ENCODE peak calls at places on chromosomes 4 and X, in six cellular contexts. R is CD8-positive, alpha-beta T cell; T is H1; N is endothelial cell; X is upper lobe of left lung; K is PC-3. B is an unnamed sample.

GRCh38 chr4:7784131-7784870 is 155.4 kb downstream of the AFAP1 start:
- DNase-seq in R (no peak), K (no peak), T (no peak), N (no peak), X (no peak), B (no peak)

GRCh38 chr4:127856485-127857447 is 23.9 kb upstream of the PLK4 start:
- DNase-seq in T (no peak), R (no peak), N (no peak), K (peak; percentile 56), X (no peak), B (no peak)

GRCh38 chr4:182770259-182770968 is 146.8 kb downstream of the DCTD start:
- DNase-seq in X (peak; percentile 69), T (no peak), N (no peak), K (no peak), R (no peak), B (no peak)

GRCh38 chrX:23845316-23845932 is 62.3 kb downstream of the APOO start:
- DNase-seq in X (no peak), N (no peak), T (no peak), R (no peak), K (no peak), B (no peak)

GRCh38 chr4:7399433-7400234 is 35.1 kb downstream of the PSAPL1 start:
- DNase-seq in K (no peak), X (no peak), R (peak; percentile 2), T (no peak), N (no peak), B (no peak)

GRCh38 chr4:183618681-183619080 is 40.3 kb downstream of the RWDD4 start:
- DNase-seq in K (no peak), X (no peak), T (no peak), R (no peak), N (no peak), B (no peak)

GRCh38 chr4:76448211-76448610 is 13.2 kb downstream of the SHROOM3 start:
- DNase-seq in R (no peak), T (no peak), N (no peak), K (no peak), X (no peak), B (no peak)

GRCh38 chr4:87011340-87012034 is 76.7 kb downstream of the AFF1 start:
- DNase-seq in T (no peak), N (no peak), X (no peak), K (peak; percentile 79), R (no peak), B (no peak)

GRCh38 chrX:12349201-12349600 is 210.9 kb downstream of the FRMPD4 start:
- DNase-seq in T (peak; percentile 1), N (no peak), R (no peak), K (no peak), X (no peak), B (no peak)

GRCh38 chrX:134821370-134821769 is 163.1 kb upstream of the PLAC1 start:
- DNase-seq in X (no peak), R (no peak), N (peak; percentile 30), T (no peak), K (peak; percentile 56), B (no peak)

GRCh38 chr4:165175879-165176278 is 31.5 kb upstream of the KLHL2 start:
- DNase-seq in X (no peak), K (no peak), T (no peak), N (no peak), R (no peak), B (no peak)

GRCh38 chrX:43745938-43746721 is 90.0 kb downstream of the MAOA start:
- DNase-seq in K (no peak), X (no peak), T (no peak), R (no peak), N (no peak), B (no peak)

GRCh38 chr4:174764105-174764729 is 64.8 kb downstream of the GLRA3 start:
- DNase-seq in K (peak; percentile 62), X (no peak), N (no peak), R (no peak), T (no peak), B (no peak)

GRCh38 chr4:21775703-21776102 is 172.9 kb downstream of the KCNIP4 start:
- DNase-seq in K (no peak), X (no peak), T (no peak), R (no peak), N (no peak), B (no peak)

GRCh38 chr4:158523990-158524545 is 2.4 kb downstream of the RXFP1 start:
- DNase-seq in R (no peak), X (no peak), K (peak; percentile 76), T (no peak), N (no peak), B (no peak)

GRCh38 chr4:185805262-185805802 is 6.7 kb downstream of the SORBS2 start:
- DNase-seq in T (no peak), K (no peak), N (no peak), R (no peak), X (no peak), B (no peak)

GRCh38 chrX:46279214-46279924 is 265.9 kb downstream of the ZNF674 start:
- DNase-seq in X (no peak), R (no peak), K (no peak), N (no peak), T (no peak), B (no peak)

GRCh38 chrX:124023838-124024238 is 62.3 kb downstream of the STAG2 start:
- DNase-seq in T (no peak), R (no peak), N (no peak), K (no peak), X (no peak), B (no peak)

GRCh38 chr4:124903995-124904722 is 191.6 kb upstream of the ANKRD50 start:
- DNase-seq in T (no peak), N (no peak), R (no peak), X (no peak), K (peak; percentile 71), B (peak; percentile 58)

GRCh38 chr4:65046496-65047101 is 623.7 kb downstream of the EPHA5 start:
- DNase-seq in T (no peak), K (peak; percentile 91), N (no peak), R (no peak), X (no peak), B (no peak)

GRCh38 chr4:19030048-19030447 is 1008.5 kb upstream of the LCORL start:
- DNase-seq in X (no peak), K (no peak), R (no peak), T (no peak), N (no peak), B (no peak)

GRCh38 chr4:105895609-105896460 is 564 bp downstream of the NPNT start:
- DNase-seq in X (peak; percentile 88), K (peak; percentile 35), T (no peak), N (peak; percentile 33), R (no peak), B (peak; percentile 29)

GRCh38 chr4:14749910-14750309 is 252.4 kb upstream of the CPEB2 start:
- DNase-seq in K (peak; percentile 60), N (no peak), R (peak; percentile 11), X (no peak), T (no peak), B (no peak)

GRCh38 chrX:65726708-65727107 is 59.3 kb downstream of the MSN start:
- DNase-seq in N (no peak), K (no peak), X (no peak), R (no peak), T (no peak), B (no peak)

GRCh38 chr4:8470451-8471024 is 30.0 kb downstream of the TRMT44 start:
- DNase-seq in K (no peak), N (no peak), T (no peak), X (peak; percentile 66), R (no peak), B (no peak)

GRCh38 chrX:31112226-31112999 is 40.6 kb upstream of the FTHL17 start:
- DNase-seq in T (no peak), K (no peak), R (no peak), N (no peak), X (no peak), B (no peak)

GRCh38 chrX:150018931-150019331 is 80.6 kb upstream of the EOLA2 start:
- DNase-seq in T (no peak), N (no peak), R (no peak), K (no peak), X (no peak), B (no peak)
- TF ChIP-seq CTCF in T (no peak), N (no peak), R (no peak), K (no peak), X (no peak), B (no peak)

GRCh38 chr4:173539986-173540385 is 10.0 kb upstream of the HAND2 start:
- DNase-seq in R (no peak), K (no peak), T (no peak), X (no peak), N (no peak), B (no peak)

GRCh38 chr4:173536808-173537429 is 6.9 kb upstream of the HAND2 start:
- DNase-seq in X (no peak), N (peak; percentile 52), T (no peak), R (no peak), K (peak; percentile 31), B (peak; percentile 39)

GRCh38 chr4:173538903-173539445 is 8.9 kb upstream of the HAND2 start:
- DNase-seq in X (no peak), R (no peak), N (no peak), T (no peak), K (no peak), B (no peak)

GRCh38 chr4:173537628-173538147 is 7.7 kb upstream of the HAND2 start:
- DNase-seq in N (no peak), K (no peak), R (no peak), T (no peak), X (no peak), B (no peak)

GRCh38 chr4:173538148-173538902 is 8.3 kb upstream of the HAND2 start:
- DNase-seq in T (no peak), X (peak; percentile 84), K (no peak), R (peak; percentile 16), N (peak; percentile 38), B (peak; percentile 33)
- TF ChIP-seq CTCF in T (no peak), X (no peak), K (no peak), R (no peak), N (no peak), B (no peak)

GRCh38 chrX:149630681-149631292 is 805 bp downstream of the TMEM185A start:
- DNase-seq in K (peak; percentile 42), T (no peak), N (no peak), X (no peak), R (no peak), B (no peak)
- TF ChIP-seq CTCF in K (peak; percentile 19), T (no peak), N (no peak), X (no peak), R (no peak), B (no peak)

GRCh38 chrX:136950206-136950605 is 69.7 kb upstream of the RBMX start:
- DNase-seq in T (no peak), N (no peak), R (no peak), K (no peak), X (no peak), B (no peak)

GRCh38 chrX:136953867-136954787 is 73.6 kb upstream of the RBMX start:
- DNase-seq in N (peak; percentile 53), X (no peak), K (peak; percentile 88), R (peak; percentile 34), T (peak; percentile 21), B (no peak)

DNA sequence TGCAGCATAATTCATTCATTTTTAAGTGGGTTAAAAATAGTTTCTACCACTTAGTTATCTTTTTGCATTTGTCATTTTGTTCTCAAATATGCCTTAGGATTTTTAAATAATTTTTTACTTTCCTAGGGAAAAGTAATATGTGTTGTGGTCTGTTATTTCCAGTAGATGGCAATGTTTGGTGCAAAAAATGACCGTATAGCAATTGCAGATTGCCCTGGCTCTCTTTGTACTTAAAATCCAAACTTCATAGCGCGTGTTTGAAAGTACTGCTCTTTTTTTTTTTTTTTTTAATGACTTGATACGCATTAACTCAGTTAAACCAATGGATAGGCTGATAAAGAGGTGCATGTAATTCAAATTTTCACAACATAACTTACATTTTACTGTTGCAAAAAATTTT is 74.4 kb upstream of the RBMX start:
- DNase-seq in N (no peak), R (no peak), K (peak; percentile 52), X (no peak), T (no peak), B (no peak)
- TF ChIP-seq CTCF in N (peak; percentile 17), R (no peak), K (peak; percentile 66), X (no peak), T (peak; percentile 14), B (peak; percentile 32)

B was measured in mesothelial cell of epicardium.